ENCODE peak calls at places on chromosomes 5 and 9, in six cellular contexts. B is K562, M is HepG2, V is GM12878, W is H1, R is NT2/D1. L is an unnamed sample.

GRCh38 chr5:130321931-130322330 is 417.7 kb downstream of the CHSY3 start:
- DNase-seq in B (no peak), M (no peak), V (no peak), W (no peak), R (no peak), L (no peak)

GRCh38 chr5:78930742-78931141 is 54.4 kb downstream of the ARSB start:
- DNase-seq in B (no peak), M (no peak), V (no peak), W (no peak), R (no peak), L (no peak)

GRCh38 chr9:97740848-97741821 is 44.0 kb upstream of the XPA start:
- DNase-seq in B (peak), M (no peak), V (no peak), W (peak), R (peak), L (no peak)

GRCh38 chr9:88028338-88028737 is 54.0 kb upstream of the CDK20 start:
- DNase-seq in B (no peak), M (no peak), V (no peak), W (no peak), R (no peak), L (no peak)

GRCh38 chr5:1526681-1527131 is 2.9 kb upstream of the LPCAT1 start:
- DNase-seq in B (no peak), M (no peak), V (no peak), W (no peak), R (no peak), L (no peak)

GRCh38 chr9:9614607-9615006 is 998.2 kb downstream of the PTPRD start:
- DNase-seq in B (no peak), M (no peak), V (no peak), W (no peak), R (no peak), L (no peak)

GRCh38 chr9:127993721-127994120 is 12.9 kb upstream of the EEIG1 start:
- DNase-seq in B (no peak), M (no peak), V (no peak), W (no peak), R (no peak), L (no peak)

GRCh38 chr5:15286659-15287058 is 213.3 kb upstream of the FBXL7 start:
- DNase-seq in B (no peak), M (no peak), V (no peak), W (no peak), R (no peak), L (no peak)

GRCh38 chr5:103502651-103503050 is 59.9 kb downstream of the NUDT12 start:
- DNase-seq in B (no peak), M (no peak), V (no peak), W (no peak), R (no peak), L (no peak)

GRCh38 chr9:34431661-34432060 is 26.7 kb downstream of the FAM219A start:
- DNase-seq in B (no peak), M (no peak), V (no peak), W (no peak), R (no peak), L (no peak)

GRCh38 chr5:101431201-101431600 is 528.1 kb upstream of the ST8SIA4 start:
- DNase-seq in B (no peak), M (no peak), V (no peak), W (no peak), R (no peak), L (no peak)

DNA sequence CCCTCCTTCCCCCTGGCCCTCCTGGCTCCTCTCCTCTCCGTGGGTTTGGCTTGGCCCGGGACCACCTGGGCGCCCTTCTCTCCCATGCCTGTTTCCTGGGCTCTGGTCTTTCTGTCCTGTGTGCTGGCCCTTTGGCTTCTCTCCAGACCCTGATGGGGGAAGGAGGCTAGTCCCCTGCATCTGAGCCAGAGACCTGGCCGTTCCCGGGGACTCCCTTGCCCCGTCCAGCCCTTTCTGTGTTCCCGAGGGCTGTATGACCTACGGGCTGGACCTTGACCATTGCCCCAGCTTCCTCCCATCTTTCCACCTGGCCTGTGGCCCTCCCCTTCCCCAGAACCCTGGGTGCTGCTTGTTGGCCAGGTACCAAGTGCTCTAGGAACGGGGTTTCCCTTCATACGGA is 8.4 kb downstream of the NELFB start:
- DNase-seq in B (no peak), M (no peak), V (no peak), W (no peak), R (no peak), L (no peak)
- TF ChIP-seq YY1 in B (no peak), M (no peak), V (no peak), W (no peak), R (no peak), L (no peak)

DNA sequence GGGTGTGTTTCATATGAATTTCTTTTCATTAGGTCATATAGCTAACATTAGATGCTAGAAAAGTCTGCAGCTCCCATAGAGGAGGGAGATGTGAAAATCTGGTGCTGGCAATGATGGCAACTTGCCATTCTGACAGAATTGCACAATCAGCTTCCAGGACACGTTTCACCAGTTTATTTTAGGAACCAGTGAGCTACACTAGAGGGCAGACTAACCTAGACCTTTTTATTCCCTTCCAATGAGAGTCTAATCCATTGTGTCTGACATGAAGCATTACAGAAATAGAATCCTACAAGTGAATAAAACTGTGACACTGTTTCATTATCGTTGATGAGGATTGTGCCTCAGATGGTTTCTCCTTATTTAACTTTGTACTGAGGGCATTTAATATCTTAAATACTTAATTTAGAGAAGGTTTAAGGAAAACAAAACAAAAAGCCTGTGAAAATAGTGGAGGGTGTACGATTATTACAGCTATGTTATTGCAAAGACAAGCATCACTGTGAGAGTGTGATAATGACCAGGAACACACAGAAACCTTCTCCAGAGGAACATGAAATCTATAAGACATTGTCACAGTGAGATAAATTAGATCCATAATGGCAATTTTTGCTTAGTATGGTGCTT is 363.3 kb upstream of the RPS23 start:
- DNase-seq in B (peak), M (peak), V (peak), W (no peak), R (peak), L (peak)
- TF ChIP-seq ZNF274 in B (no peak), M (no peak), V (no peak), W (no peak), R (no peak), L (no peak)

DNA sequence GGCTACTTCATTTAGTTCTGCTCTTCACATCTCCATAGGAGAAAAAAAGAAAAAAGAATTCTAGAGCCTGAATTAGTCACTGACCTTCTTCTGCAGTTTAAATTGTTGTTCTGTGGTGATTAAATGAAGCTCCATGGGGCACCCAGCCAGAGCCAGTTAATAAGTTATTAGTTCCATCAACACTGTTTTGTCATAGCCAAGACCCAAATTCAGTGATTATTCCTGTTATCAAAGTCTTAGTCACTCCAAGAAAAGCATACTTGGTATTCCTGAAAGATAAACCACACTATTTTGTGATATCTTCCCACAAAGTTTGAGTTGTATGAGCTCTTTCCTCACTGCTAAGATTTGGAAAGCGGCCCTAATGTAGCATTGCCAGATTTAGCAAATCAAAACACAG is 134.8 kb upstream of the RGMB start:
- DNase-seq in B (no peak), M (no peak), V (no peak), W (no peak), R (no peak), L (no peak)
- TF ChIP-seq YY1 in B (no peak), M (no peak), V (no peak), W (no peak), R (no peak), L (no peak)

GRCh38 chr5:149545327-149545726 is 5.9 kb downstream of the CSNK1A1 start:
- DNase-seq in B (no peak), M (no peak), V (no peak), W (no peak), R (no peak), L (no peak)

GRCh38 chr5:149546974-149547373 is 4.3 kb downstream of the CSNK1A1 start:
- DNase-seq in B (no peak), M (no peak), V (no peak), W (no peak), R (no peak), L (no peak)

GRCh38 chr5:149543361-149544198 is 7.7 kb downstream of the CSNK1A1 start:
- DNase-seq in B (no peak), M (no peak), V (no peak), W (no peak), R (no peak), L (no peak)

GRCh38 chr5:149541893-149542292 is 9.3 kb downstream of the CSNK1A1 start:
- DNase-seq in B (no peak), M (no peak), V (no peak), W (no peak), R (no peak), L (no peak)

DNA sequence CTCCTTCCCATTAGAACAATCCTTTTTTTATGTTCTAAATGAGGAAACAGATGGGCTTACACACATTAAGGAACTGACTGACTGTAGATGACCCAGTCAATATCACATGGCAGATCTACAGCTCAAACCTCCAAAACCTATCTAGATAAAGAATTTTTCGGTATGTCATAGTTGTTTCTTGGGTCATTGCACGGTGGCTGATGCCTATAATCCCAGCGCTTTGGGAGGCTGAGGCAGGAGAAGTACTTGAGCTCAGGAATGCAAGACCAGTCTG is 7.1 kb downstream of the CSNK1A1 start:
- DNase-seq in B (no peak), M (no peak), V (no peak), W (no peak), R (no peak), L (no peak)
- TF ChIP-seq ZNF274 in B (no peak), M (no peak), V (no peak), W (no peak), R (no peak), L (no peak)

L was measured in HCT116.